ENCODE peak calls at places on chromosomes 13 and 19, in four cellular contexts. X is activated T-cell treated with anti-CD3 and anti-CD28 coated beads for 1 hour; K is activated CD4-positive, alpha-beta T cell treated with anti-CD3 and anti-CD28 coated beads for 48 hours; D is HuH-7. U is an unnamed sample.

GRCh38 chr13:44350775-44351504 is 22.7 kb upstream of the SERP2 start:
- DNase-seq in X (no peak), K (no peak), D (no peak), U (no peak)

GRCh38 chr19:11160119-11160768 is 4.7 kb upstream of the SPC24 start:
- DNase-seq in D (no peak), K (no peak), X (no peak), U (no peak)

GRCh38 chr19:45137179-45137761 is 23.5 kb downstream of the NKPD1 start:
- DNase-seq in D (no peak), X (no peak), K (no peak), U (no peak)

GRCh38 chr13:103694033-103694432 is 627.8 kb upstream of the SLC10A2 start:
- DNase-seq in D (no peak), K (no peak), X (no peak), U (no peak)

GRCh38 chr19:892243-892996 is 567 bp downstream of the MED16 start:
- DNase-seq in K (no peak), D (peak), X (no peak), U (peak)

GRCh38 chr13:113729329-113730019 is 29.6 kb upstream of the TMEM255B start:
- DNase-seq in K (no peak), D (no peak), X (no peak), U (no peak)

GRCh38 chr13:48844676-48845075 is 131.0 kb upstream of the FNDC3A start:
- DNase-seq in K (no peak), D (no peak), X (no peak), U (no peak)

GRCh38 chr13:53405616-53406015 is 377.0 kb downstream of the OLFM4 start:
- DNase-seq in X (no peak), D (no peak), K (no peak), U (no peak)

GRCh38 chr19:19597809-19598306 is 20.6 kb downstream of the PBX4 start:
- DNase-seq in D (no peak), K (peak), X (no peak), U (peak)

GRCh38 chr13:29162638-29163037 is 342.5 kb downstream of the MTUS2 start:
- DNase-seq in D (no peak), X (no peak), K (no peak), U (no peak)

GRCh38 chr13:32381539-32381938 is 46.4 kb downstream of the N4BP2L1 start:
- DNase-seq in K (no peak), X (no peak), D (peak), U (no peak)